ENCODE peak calls at places on chromosomes 3 and 15, in eight cellular contexts. One of them, this sample, is unnamed.

GRCh38 chr3:131454501-131454900 is 48.3 kb downstream of the MRPL3 start:
- DNase-seq in activated CD8-positive, alpha-beta memory T cell treated with anti-CD3 and anti-CD28 coated beads for 1 hour: no peak
- DNase-seq in activated gamma-delta T cell treated with Interleukin-2 at 50 U/mL for 16 hours: no peak
- DNase-seq in stomach: no peak
- DNase-seq in activated CD4-positive, alpha-beta T cell treated with anti-CD3 and anti-CD28 coated beads, Interleukin-2, amount 50 U/mL, for 4 hours: no peak
- DNase-seq in stimulated activated CD8-positive, alpha-beta memory T cell treated with anti-CD3 and anti-CD28 coated beads, Interleukin-7, amount 100 ng/mL, for 48 hours: no peak
- DNase-seq in naive thymus-derived CD8-positive, alpha-beta T cell: no peak
- DNase-seq in AG08396: peak; percentile 8
- DNase-seq in this sample: no peak

GRCh38 chr3:118909751-118910150 is 124.9 kb downstream of the IGSF11 start:
- DNase-seq in activated CD8-positive, alpha-beta memory T cell treated with anti-CD3 and anti-CD28 coated beads for 1 hour: no peak
- DNase-seq in activated gamma-delta T cell treated with Interleukin-2 at 50 U/mL for 16 hours: no peak
- DNase-seq in stomach: no peak
- DNase-seq in activated CD4-positive, alpha-beta T cell treated with anti-CD3 and anti-CD28 coated beads, Interleukin-2, amount 50 U/mL, for 4 hours: no peak
- DNase-seq in stimulated activated CD8-positive, alpha-beta memory T cell treated with anti-CD3 and anti-CD28 coated beads, Interleukin-7, amount 100 ng/mL, for 48 hours: no peak
- DNase-seq in naive thymus-derived CD8-positive, alpha-beta T cell: no peak
- DNase-seq in AG08396: no peak
- DNase-seq in this sample: no peak

GRCh38 chr15:52392008-52392687 is 96.5 kb upstream of the MYO5C start:
- DNase-seq in activated CD8-positive, alpha-beta memory T cell treated with anti-CD3 and anti-CD28 coated beads for 1 hour: no peak
- DNase-seq in activated gamma-delta T cell treated with Interleukin-2 at 50 U/mL for 16 hours: no peak
- DNase-seq in stomach: no peak
- DNase-seq in activated CD4-positive, alpha-beta T cell treated with anti-CD3 and anti-CD28 coated beads, Interleukin-2, amount 50 U/mL, for 4 hours: no peak
- DNase-seq in stimulated activated CD8-positive, alpha-beta memory T cell treated with anti-CD3 and anti-CD28 coated beads, Interleukin-7, amount 100 ng/mL, for 48 hours: no peak
- DNase-seq in naive thymus-derived CD8-positive, alpha-beta T cell: no peak
- DNase-seq in AG08396: peak; percentile 18
- DNase-seq in this sample: no peak

GRCh38 chr3:98010194-98010882 is 24.8 kb downstream of the GABRR3 start:
- DNase-seq in activated CD8-positive, alpha-beta memory T cell treated with anti-CD3 and anti-CD28 coated beads for 1 hour: no peak
- DNase-seq in activated gamma-delta T cell treated with Interleukin-2 at 50 U/mL for 16 hours: no peak
- DNase-seq in stomach: no peak
- DNase-seq in activated CD4-positive, alpha-beta T cell treated with anti-CD3 and anti-CD28 coated beads, Interleukin-2, amount 50 U/mL, for 4 hours: no peak
- DNase-seq in stimulated activated CD8-positive, alpha-beta memory T cell treated with anti-CD3 and anti-CD28 coated beads, Interleukin-7, amount 100 ng/mL, for 48 hours: no peak
- DNase-seq in naive thymus-derived CD8-positive, alpha-beta T cell: no peak
- DNase-seq in AG08396: no peak
- DNase-seq in this sample: no peak

GRCh38 chr15:48987142-48987541 is 23.4 kb upstream of the SHC4 start:
- DNase-seq in activated CD8-positive, alpha-beta memory T cell treated with anti-CD3 and anti-CD28 coated beads for 1 hour: no peak
- DNase-seq in activated gamma-delta T cell treated with Interleukin-2 at 50 U/mL for 16 hours: no peak
- DNase-seq in stomach: no peak
- DNase-seq in activated CD4-positive, alpha-beta T cell treated with anti-CD3 and anti-CD28 coated beads, Interleukin-2, amount 50 U/mL, for 4 hours: no peak
- DNase-seq in stimulated activated CD8-positive, alpha-beta memory T cell treated with anti-CD3 and anti-CD28 coated beads, Interleukin-7, amount 100 ng/mL, for 48 hours: no peak
- DNase-seq in naive thymus-derived CD8-positive, alpha-beta T cell: no peak
- DNase-seq in AG08396: no peak
- DNase-seq in this sample: no peak

GRCh38 chr3:13452490-13453335 is 27.4 kb upstream of the HDAC11 start:
- DNase-seq in activated CD8-positive, alpha-beta memory T cell treated with anti-CD3 and anti-CD28 coated beads for 1 hour: peak; percentile 7
- DNase-seq in activated gamma-delta T cell treated with Interleukin-2 at 50 U/mL for 16 hours: peak; percentile 43
- DNase-seq in stomach: no peak
- DNase-seq in activated CD4-positive, alpha-beta T cell treated with anti-CD3 and anti-CD28 coated beads, Interleukin-2, amount 50 U/mL, for 4 hours: peak; percentile 15
- DNase-seq in stimulated activated CD8-positive, alpha-beta memory T cell treated with anti-CD3 and anti-CD28 coated beads, Interleukin-7, amount 100 ng/mL, for 48 hours: no peak
- DNase-seq in naive thymus-derived CD8-positive, alpha-beta T cell: peak; percentile 67
- DNase-seq in AG08396: peak; percentile 39
- DNase-seq in this sample: peak; percentile 56

GRCh38 chr3:99128740-99129505 is 227.4 kb upstream of the DCBLD2 start:
- DNase-seq in activated CD8-positive, alpha-beta memory T cell treated with anti-CD3 and anti-CD28 coated beads for 1 hour: no peak
- DNase-seq in activated gamma-delta T cell treated with Interleukin-2 at 50 U/mL for 16 hours: no peak
- DNase-seq in stomach: no peak
- DNase-seq in activated CD4-positive, alpha-beta T cell treated with anti-CD3 and anti-CD28 coated beads, Interleukin-2, amount 50 U/mL, for 4 hours: no peak
- DNase-seq in stimulated activated CD8-positive, alpha-beta memory T cell treated with anti-CD3 and anti-CD28 coated beads, Interleukin-7, amount 100 ng/mL, for 48 hours: no peak
- DNase-seq in naive thymus-derived CD8-positive, alpha-beta T cell: no peak
- DNase-seq in AG08396: peak; percentile 73
- DNase-seq in this sample: no peak

GRCh38 chr3:100590114-100590839 is 19.1 kb upstream of the ADGRG7 start:
- DNase-seq in activated CD8-positive, alpha-beta memory T cell treated with anti-CD3 and anti-CD28 coated beads for 1 hour: peak; percentile 25
- DNase-seq in activated gamma-delta T cell treated with Interleukin-2 at 50 U/mL for 16 hours: peak; percentile 59
- DNase-seq in stomach: peak; percentile 61
- DNase-seq in activated CD4-positive, alpha-beta T cell treated with anti-CD3 and anti-CD28 coated beads, Interleukin-2, amount 50 U/mL, for 4 hours: peak; percentile 30
- DNase-seq in stimulated activated CD8-positive, alpha-beta memory T cell treated with anti-CD3 and anti-CD28 coated beads, Interleukin-7, amount 100 ng/mL, for 48 hours: peak; percentile 20
- DNase-seq in naive thymus-derived CD8-positive, alpha-beta T cell: peak; percentile 73
- DNase-seq in AG08396: peak; percentile 67
- DNase-seq in this sample: peak; percentile 73

GRCh38 chr15:62455441-62455921 is 290.4 kb upstream of the C2CD4B start:
- DNase-seq in activated CD8-positive, alpha-beta memory T cell treated with anti-CD3 and anti-CD28 coated beads for 1 hour: no peak
- DNase-seq in activated gamma-delta T cell treated with Interleukin-2 at 50 U/mL for 16 hours: no peak
- DNase-seq in stomach: no peak
- DNase-seq in activated CD4-positive, alpha-beta T cell treated with anti-CD3 and anti-CD28 coated beads, Interleukin-2, amount 50 U/mL, for 4 hours: no peak
- DNase-seq in stimulated activated CD8-positive, alpha-beta memory T cell treated with anti-CD3 and anti-CD28 coated beads, Interleukin-7, amount 100 ng/mL, for 48 hours: no peak
- DNase-seq in naive thymus-derived CD8-positive, alpha-beta T cell: no peak
- DNase-seq in AG08396: no peak
- DNase-seq in this sample: no peak

GRCh38 chr3:65833761-65834505 is 204.8 kb downstream of the MAGI1 start:
- DNase-seq in activated CD8-positive, alpha-beta memory T cell treated with anti-CD3 and anti-CD28 coated beads for 1 hour: no peak
- DNase-seq in activated gamma-delta T cell treated with Interleukin-2 at 50 U/mL for 16 hours: no peak
- DNase-seq in stomach: no peak
- DNase-seq in activated CD4-positive, alpha-beta T cell treated with anti-CD3 and anti-CD28 coated beads, Interleukin-2, amount 50 U/mL, for 4 hours: no peak
- DNase-seq in stimulated activated CD8-positive, alpha-beta memory T cell treated with anti-CD3 and anti-CD28 coated beads, Interleukin-7, amount 100 ng/mL, for 48 hours: no peak
- DNase-seq in naive thymus-derived CD8-positive, alpha-beta T cell: no peak
- DNase-seq in AG08396: peak; percentile 25
- DNase-seq in this sample: no peak

GRCh38 chr3:14283821-14284438 is 105.3 kb downstream of the LSM3 start:
- DNase-seq in activated CD8-positive, alpha-beta memory T cell treated with anti-CD3 and anti-CD28 coated beads for 1 hour: no peak
- DNase-seq in activated gamma-delta T cell treated with Interleukin-2 at 50 U/mL for 16 hours: no peak
- DNase-seq in stomach: no peak
- DNase-seq in activated CD4-positive, alpha-beta T cell treated with anti-CD3 and anti-CD28 coated beads, Interleukin-2, amount 50 U/mL, for 4 hours: no peak
- DNase-seq in stimulated activated CD8-positive, alpha-beta memory T cell treated with anti-CD3 and anti-CD28 coated beads, Interleukin-7, amount 100 ng/mL, for 48 hours: no peak
- DNase-seq in naive thymus-derived CD8-positive, alpha-beta T cell: no peak
- DNase-seq in AG08396: no peak
- DNase-seq in this sample: no peak

GRCh38 chr3:55795736-55796135 is 308.6 kb upstream of the WNT5A start:
- DNase-seq in activated CD8-positive, alpha-beta memory T cell treated with anti-CD3 and anti-CD28 coated beads for 1 hour: no peak
- DNase-seq in activated gamma-delta T cell treated with Interleukin-2 at 50 U/mL for 16 hours: no peak
- DNase-seq in stomach: no peak
- DNase-seq in activated CD4-positive, alpha-beta T cell treated with anti-CD3 and anti-CD28 coated beads, Interleukin-2, amount 50 U/mL, for 4 hours: no peak
- DNase-seq in stimulated activated CD8-positive, alpha-beta memory T cell treated with anti-CD3 and anti-CD28 coated beads, Interleukin-7, amount 100 ng/mL, for 48 hours: no peak
- DNase-seq in naive thymus-derived CD8-positive, alpha-beta T cell: no peak
- DNase-seq in AG08396: no peak
- DNase-seq in this sample: no peak

GRCh38 chr15:69861331-69862171 is 236.2 kb downstream of the TLE3 start:
- DNase-seq in activated CD8-positive, alpha-beta memory T cell treated with anti-CD3 and anti-CD28 coated beads for 1 hour: no peak
- DNase-seq in activated gamma-delta T cell treated with Interleukin-2 at 50 U/mL for 16 hours: no peak
- DNase-seq in stomach: no peak
- DNase-seq in activated CD4-positive, alpha-beta T cell treated with anti-CD3 and anti-CD28 coated beads, Interleukin-2, amount 50 U/mL, for 4 hours: no peak
- DNase-seq in stimulated activated CD8-positive, alpha-beta memory T cell treated with anti-CD3 and anti-CD28 coated beads, Interleukin-7, amount 100 ng/mL, for 48 hours: no peak
- DNase-seq in naive thymus-derived CD8-positive, alpha-beta T cell: no peak
- DNase-seq in AG08396: no peak
- DNase-seq in this sample: no peak

GRCh38 chr3:61682671-61683408 is 121.5 kb downstream of the PTPRG start:
- DNase-seq in activated CD8-positive, alpha-beta memory T cell treated with anti-CD3 and anti-CD28 coated beads for 1 hour: no peak
- DNase-seq in activated gamma-delta T cell treated with Interleukin-2 at 50 U/mL for 16 hours: no peak
- DNase-seq in stomach: no peak
- DNase-seq in activated CD4-positive, alpha-beta T cell treated with anti-CD3 and anti-CD28 coated beads, Interleukin-2, amount 50 U/mL, for 4 hours: no peak
- DNase-seq in stimulated activated CD8-positive, alpha-beta memory T cell treated with anti-CD3 and anti-CD28 coated beads, Interleukin-7, amount 100 ng/mL, for 48 hours: no peak
- DNase-seq in naive thymus-derived CD8-positive, alpha-beta T cell: no peak
- DNase-seq in AG08396: no peak
- DNase-seq in this sample: no peak

GRCh38 chr3:111797035-111797717 is 61.9 kb upstream of the PHLDB2 start:
- DNase-seq in activated CD8-positive, alpha-beta memory T cell treated with anti-CD3 and anti-CD28 coated beads for 1 hour: no peak
- DNase-seq in activated gamma-delta T cell treated with Interleukin-2 at 50 U/mL for 16 hours: no peak
- DNase-seq in stomach: no peak
- DNase-seq in activated CD4-positive, alpha-beta T cell treated with anti-CD3 and anti-CD28 coated beads, Interleukin-2, amount 50 U/mL, for 4 hours: no peak
- DNase-seq in stimulated activated CD8-positive, alpha-beta memory T cell treated with anti-CD3 and anti-CD28 coated beads, Interleukin-7, amount 100 ng/mL, for 48 hours: no peak
- DNase-seq in naive thymus-derived CD8-positive, alpha-beta T cell: no peak
- DNase-seq in AG08396: no peak
- DNase-seq in this sample: no peak

GRCh38 chr3:181719298-181719859 is 7.7 kb downstream of the SOX2 start:
- DNase-seq in activated CD8-positive, alpha-beta memory T cell treated with anti-CD3 and anti-CD28 coated beads for 1 hour: no peak
- DNase-seq in activated gamma-delta T cell treated with Interleukin-2 at 50 U/mL for 16 hours: no peak
- DNase-seq in stomach: peak; percentile 52
- DNase-seq in activated CD4-positive, alpha-beta T cell treated with anti-CD3 and anti-CD28 coated beads, Interleukin-2, amount 50 U/mL, for 4 hours: no peak
- DNase-seq in stimulated activated CD8-positive, alpha-beta memory T cell treated with anti-CD3 and anti-CD28 coated beads, Interleukin-7, amount 100 ng/mL, for 48 hours: no peak
- DNase-seq in naive thymus-derived CD8-positive, alpha-beta T cell: no peak
- DNase-seq in AG08396: no peak
- DNase-seq in this sample: no peak

GRCh38 chr3:175346573-175347356 is 487.6 kb downstream of the NAALADL2 start:
- DNase-seq in activated CD8-positive, alpha-beta memory T cell treated with anti-CD3 and anti-CD28 coated beads for 1 hour: no peak
- DNase-seq in activated gamma-delta T cell treated with Interleukin-2 at 50 U/mL for 16 hours: no peak
- DNase-seq in stomach: peak; percentile 65
- DNase-seq in activated CD4-positive, alpha-beta T cell treated with anti-CD3 and anti-CD28 coated beads, Interleukin-2, amount 50 U/mL, for 4 hours: no peak
- DNase-seq in stimulated activated CD8-positive, alpha-beta memory T cell treated with anti-CD3 and anti-CD28 coated beads, Interleukin-7, amount 100 ng/mL, for 48 hours: no peak
- DNase-seq in naive thymus-derived CD8-positive, alpha-beta T cell: no peak
- DNase-seq in AG08396: peak; percentile 67
- DNase-seq in this sample: peak; percentile 77

GRCh38 chr3:43080726-43081568 is 24.9 kb downstream of the POMGNT2 start:
- DNase-seq in activated CD8-positive, alpha-beta memory T cell treated with anti-CD3 and anti-CD28 coated beads for 1 hour: no peak
- DNase-seq in activated gamma-delta T cell treated with Interleukin-2 at 50 U/mL for 16 hours: no peak
- DNase-seq in stomach: no peak
- DNase-seq in activated CD4-positive, alpha-beta T cell treated with anti-CD3 and anti-CD28 coated beads, Interleukin-2, amount 50 U/mL, for 4 hours: no peak
- DNase-seq in stimulated activated CD8-positive, alpha-beta memory T cell treated with anti-CD3 and anti-CD28 coated beads, Interleukin-7, amount 100 ng/mL, for 48 hours: no peak
- DNase-seq in naive thymus-derived CD8-positive, alpha-beta T cell: no peak
- DNase-seq in AG08396: no peak
- DNase-seq in this sample: peak; percentile 35

GRCh38 chr3:184568918-184569829 is 7.6 kb downstream of the EPHB3 start:
- DNase-seq in activated CD8-positive, alpha-beta memory T cell treated with anti-CD3 and anti-CD28 coated beads for 1 hour: no peak
- DNase-seq in activated gamma-delta T cell treated with Interleukin-2 at 50 U/mL for 16 hours: no peak
- DNase-seq in stomach: peak; percentile 77
- DNase-seq in activated CD4-positive, alpha-beta T cell treated with anti-CD3 and anti-CD28 coated beads, Interleukin-2, amount 50 U/mL, for 4 hours: no peak
- DNase-seq in stimulated activated CD8-positive, alpha-beta memory T cell treated with anti-CD3 and anti-CD28 coated beads, Interleukin-7, amount 100 ng/mL, for 48 hours: no peak
- DNase-seq in naive thymus-derived CD8-positive, alpha-beta T cell: no peak
- DNase-seq in AG08396: peak; percentile 94
- DNase-seq in this sample: peak; percentile 87

GRCh38 chr3:178067721-178068120 is 468.5 kb upstream of the KCNMB2 start:
- DNase-seq in activated CD8-positive, alpha-beta memory T cell treated with anti-CD3 and anti-CD28 coated beads for 1 hour: no peak
- DNase-seq in activated gamma-delta T cell treated with Interleukin-2 at 50 U/mL for 16 hours: no peak
- DNase-seq in stomach: no peak
- DNase-seq in activated CD4-positive, alpha-beta T cell treated with anti-CD3 and anti-CD28 coated beads, Interleukin-2, amount 50 U/mL, for 4 hours: no peak
- DNase-seq in stimulated activated CD8-positive, alpha-beta memory T cell treated with anti-CD3 and anti-CD28 coated beads, Interleukin-7, amount 100 ng/mL, for 48 hours: no peak
- DNase-seq in naive thymus-derived CD8-positive, alpha-beta T cell: no peak
- DNase-seq in AG08396: no peak
- DNase-seq in this sample: no peak